ENCODE peak calls at places on chromosomes 11 and 22, in seven cellular contexts. W, A, X, R, P, Q and K are unnamed samples.

GRCh38 chr11:2565447-2566222 is 120.8 kb downstream of the KCNQ1 start:
- DNase-seq in R (peak; percentile 8), A (no peak), Q (no peak), W (no peak), P (peak; percentile 9), X (peak; percentile 6), K (no peak)

GRCh38 chr11:57653162-57653561 is 3.5 kb upstream of the YPEL4 start:
- DNase-seq in R (no peak), X (no peak), P (no peak), Q (no peak), A (no peak), W (no peak), K (no peak)

GRCh38 chr11:7572001-7572712 is 58.4 kb downstream of the PPFIBP2 start:
- DNase-seq in A (no peak), X (no peak), R (no peak), Q (peak; percentile 23), P (no peak), W (peak; percentile 41), K (no peak)

GRCh38 chr11:100625041-100625440 is 62.0 kb upstream of the ARHGAP42 start:
- DNase-seq in Q (no peak), P (no peak), X (no peak), A (no peak), R (no peak), W (no peak), K (peak; percentile 46)

GRCh38 chr11:128341280-128341679 is 246.1 kb downstream of the ETS1 start:
- DNase-seq in X (no peak), R (no peak), P (peak; percentile 53), A (no peak), W (peak; percentile 83), Q (no peak), K (no peak)

GRCh38 chr11:72045849-72046248 is 34.5 kb downstream of the NUMA1 start:
- DNase-seq in W (no peak), Q (no peak), R (no peak), P (no peak), A (no peak), X (peak; percentile 61), K (no peak)

GRCh38 chr11:11587122-11587521 is 34.7 kb downstream of the GALNT18 start:
- DNase-seq in X (no peak), W (no peak), A (no peak), R (no peak), P (no peak), Q (no peak), K (no peak)

GRCh38 chr11:2379471-2380174 is 2.5 kb downstream of the CD81 start:
- DNase-seq in A (no peak), X (no peak), Q (no peak), R (no peak), P (no peak), W (no peak), K (no peak)

GRCh38 chr11:113667801-113668200 is 38.3 kb downstream of the TMPRSS5 start:
- DNase-seq in X (no peak), A (no peak), P (no peak), R (no peak), W (peak; percentile 37), Q (no peak), K (no peak)

GRCh38 chr11:115808351-115808940 is 304.2 kb upstream of the CADM1 start:
- DNase-seq in W (no peak), Q (no peak), P (no peak), A (no peak), R (no peak), X (no peak), K (no peak)

GRCh38 chr11:14118047-14118446 is 155.5 kb downstream of the SPON1 start:
- DNase-seq in P (no peak), R (no peak), A (no peak), X (no peak), Q (no peak), W (no peak), K (no peak)

GRCh38 chr11:70176940-70177689 is 26.0 kb upstream of the FADD start:
- DNase-seq in P (no peak), A (no peak), Q (peak; percentile 92), X (no peak), R (no peak), W (peak; percentile 62), K (no peak)

GRCh38 chr22:11325767-11326166 is 4202.2 kb upstream of the OR11H1 start:
- DNase-seq in W (no peak), R (no peak), A (no peak), Q (no peak), X (no peak), P (no peak), K (no peak)

DNA sequence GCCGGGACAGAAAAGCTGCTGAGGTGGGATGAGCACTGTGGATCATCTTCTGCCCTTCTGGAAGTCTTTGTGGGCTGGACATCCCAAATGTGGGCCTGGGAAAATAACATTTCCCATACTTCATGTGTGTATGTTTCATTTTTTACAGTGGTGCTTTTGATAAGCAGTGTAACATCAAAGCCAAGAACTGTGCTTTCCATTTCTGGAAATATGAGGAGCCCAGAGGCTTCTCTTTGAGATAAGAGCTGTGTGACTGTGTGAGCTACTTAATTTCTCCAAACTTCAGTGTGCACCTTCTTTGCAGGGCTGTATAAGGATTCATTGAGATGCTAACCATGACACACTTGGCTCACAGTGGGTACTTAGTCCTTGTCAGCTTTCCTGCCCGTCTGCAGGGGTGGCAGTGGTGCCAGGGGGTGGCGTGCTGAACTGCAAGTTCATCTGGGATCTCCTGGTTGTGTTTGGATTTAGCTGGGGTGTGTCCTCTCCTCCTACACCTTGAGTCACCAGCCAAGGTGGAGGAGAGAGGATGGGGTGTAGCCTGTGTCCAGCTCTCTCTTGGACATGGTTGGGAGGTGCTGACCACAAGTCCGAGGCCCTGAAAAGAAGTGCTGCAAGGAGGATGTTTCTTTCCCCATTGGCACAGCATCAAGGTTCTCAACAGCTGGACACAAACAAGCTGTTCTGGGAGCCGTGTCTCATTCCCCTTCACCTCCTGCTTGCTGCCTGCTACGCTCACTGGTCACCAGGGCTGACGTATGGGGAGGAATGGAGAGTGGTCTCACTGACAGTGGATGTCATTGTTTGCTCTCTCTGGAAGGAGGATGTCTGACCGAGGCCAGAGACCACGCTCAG is 139.4 kb downstream of the TEAD1 start:
- DNase-seq in R (no peak), P (peak; percentile 53), X (peak; percentile 76), Q (peak; percentile 61), W (peak; percentile 67), A (no peak), K (peak; percentile 63)
- TF ChIP-seq CTCF in R (no peak), P (no peak), X (no peak), Q (peak; percentile 24), W (peak; percentile 55), A (no peak), K (no peak)

GRCh38 chr11:36997656-36998055 is 399.6 kb upstream of the RAG2 start:
- DNase-seq in A (no peak), R (no peak), X (no peak), Q (no peak), P (no peak), W (no peak), K (no peak)
- H3K4me3 ChIP-seq in A (no peak overlapping the region), R (no peak overlapping the region), X (no peak overlapping the region), Q (no peak overlapping the region), P (no peak overlapping the region), W (no peak overlapping the region), K (no peak overlapping the region)

GRCh38 chr11:84564180-84564866 is 1062.8 kb downstream of the DLG2 start:
- DNase-seq in P (no peak), A (peak; percentile 22), X (no peak), W (peak; percentile 88), Q (peak; percentile 66), R (no peak), K (peak; percentile 62)
- TF ChIP-seq CTCF in P (peak; percentile 60), A (peak; percentile 87), X (peak; percentile 54), W (peak; percentile 95), Q (peak; percentile 87), R (peak; percentile 55), K (peak; percentile 90)

GRCh38 chr22:24006207-24006913 is 1.1 kb upstream of the GSTT4 start:
- DNase-seq in X (no peak), A (no peak), W (no peak), P (no peak), Q (no peak), R (no peak), K (no peak)

GRCh38 chr22:24008022-24008283 is 2.7 kb upstream of the GSTT4 start:
- DNase-seq in R (no peak), A (no peak), P (no peak), Q (no peak), W (no peak), X (no peak), K (no peak)

GRCh38 chr22:24006914-24007214 is 1.6 kb upstream of the GSTT4 start:
- DNase-seq in X (no peak), R (no peak), W (no peak), P (no peak), A (no peak), Q (no peak), K (no peak)

GRCh38 chr22:24008381-24009226 is 2.5 kb upstream of the CABIN1 start:
- DNase-seq in A (no peak), W (no peak), P (no peak), X (no peak), R (no peak), Q (no peak), K (no peak)

GRCh38 chr22:24007253-24008021 is 2.2 kb upstream of the GSTT4 start:
- DNase-seq in Q (no peak), R (no peak), P (no peak), X (no peak), W (no peak), A (no peak), K (no peak)
- H3K4me3 ChIP-seq in Q (no peak overlapping the region), R (no peak overlapping the region), P (no peak overlapping the region), X (no peak overlapping the region), W (no peak overlapping the region), A (no peak overlapping the region), K (no peak overlapping the region)

GRCh38 chr11:107018902-107019493 is 722 bp upstream of the GUCY1A2 start:
- DNase-seq in W (peak; percentile 75), R (peak; percentile 13), P (peak; percentile 58), X (peak; percentile 47), Q (peak; percentile 36), A (no peak), K (peak; percentile 77)
- TF ChIP-seq CTCF in W (no peak), R (no peak), P (no peak), X (no peak), Q (no peak), A (no peak), K (no peak)

DNA sequence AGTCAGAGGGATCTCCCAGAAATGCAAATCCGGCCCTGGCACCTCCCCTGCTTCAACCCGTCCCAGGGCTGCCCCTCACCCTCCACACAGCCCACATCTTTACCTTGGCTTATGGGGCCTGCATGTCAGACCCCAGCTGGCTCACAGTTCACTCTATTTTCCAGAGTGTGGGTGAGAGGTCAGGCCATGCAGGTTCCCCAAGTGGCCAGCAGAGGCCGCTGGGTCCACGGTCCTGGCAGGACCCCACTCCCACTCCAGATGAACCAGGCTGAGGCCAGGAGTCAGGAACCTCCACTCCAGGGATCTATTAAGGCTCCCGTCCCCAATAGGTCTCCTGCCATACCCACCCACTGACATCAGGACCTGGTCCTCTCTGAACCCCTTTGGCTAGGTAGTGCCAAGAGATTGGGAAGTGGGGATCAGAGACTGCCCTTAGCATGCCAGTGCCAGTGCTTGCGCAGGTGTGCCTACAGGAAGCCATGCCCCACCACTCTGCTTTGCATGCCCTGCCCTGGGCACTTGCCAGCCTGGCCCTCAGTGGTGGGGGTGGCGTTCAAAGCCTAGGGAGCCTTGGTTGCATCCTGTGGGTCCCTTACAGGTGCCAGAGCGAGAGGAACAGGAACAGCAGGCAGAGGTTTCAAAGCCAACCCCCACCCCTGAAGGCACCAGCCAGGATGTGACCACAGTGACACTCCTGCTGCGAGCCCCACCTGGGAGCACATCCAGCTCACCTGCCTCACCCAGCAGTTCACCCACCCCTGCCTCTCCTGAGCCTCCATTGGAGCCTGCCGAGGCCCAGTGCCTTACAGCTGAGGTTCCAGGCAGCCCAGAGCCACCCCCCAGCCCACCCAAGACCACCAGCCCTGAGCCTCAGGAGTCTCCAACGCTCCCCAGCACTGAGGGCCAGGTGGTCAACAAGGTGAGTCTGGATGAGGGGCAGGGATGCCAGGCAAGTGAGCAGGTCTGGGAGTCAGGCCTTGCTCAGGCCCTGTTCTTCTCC is 8.3 kb downstream of the SMTN start:
- DNase-seq in Q (no peak), X (peak; percentile 66), P (peak; percentile 58), W (no peak), R (no peak), A (no peak), K (no peak)
- H3K4me3 ChIP-seq in Q (no peak overlapping the region), X (no peak overlapping the region), P (no peak overlapping the region), W (no peak overlapping the region), R (peak overlapping the region; percentile 42), A (no peak overlapping the region), K (no peak overlapping the region)